ENCODE peak calls at places on chromosomes 12 and 14, in six cellular contexts. One of them, this sample, is unnamed.

GRCh38 chr12:122921917-122922316 is 26.0 kb upstream of the VPS37B start:
- DNase-seq in B cell: no peak
- DNase-seq in cardiac fibroblast: no peak
- DNase-seq in memory B cell: no peak
- DNase-seq in SJCRH30: peak
- DNase-seq in HTR-8/SVneo: no peak
- DNase-seq in this sample: no peak

GRCh38 chr12:57340104-57340503 is 89.1 kb upstream of the STAC3 start:
- DNase-seq in B cell: no peak
- DNase-seq in cardiac fibroblast: peak
- DNase-seq in memory B cell: no peak
- DNase-seq in SJCRH30: no peak
- DNase-seq in HTR-8/SVneo: peak
- DNase-seq in this sample: peak

GRCh38 chr14:59482120-59482434 is 2.1 kb downstream of the L3HYPDH start:
- DNase-seq in B cell: no peak
- DNase-seq in cardiac fibroblast: no peak
- DNase-seq in memory B cell: no peak
- DNase-seq in SJCRH30: no peak
- DNase-seq in HTR-8/SVneo: no peak
- DNase-seq in this sample: peak

GRCh38 chr12:105487961-105488360 is 157.5 kb downstream of the C12orf75 start:
- DNase-seq in B cell: no peak
- DNase-seq in cardiac fibroblast: peak
- DNase-seq in memory B cell: no peak
- DNase-seq in SJCRH30: no peak
- DNase-seq in HTR-8/SVneo: no peak
- DNase-seq in this sample: no peak

GRCh38 chr12:7156259-7157197 is 26.4 kb downstream of the CLSTN3 start:
- DNase-seq in B cell: no peak
- DNase-seq in cardiac fibroblast: no peak
- DNase-seq in memory B cell: no peak
- DNase-seq in SJCRH30: no peak
- DNase-seq in HTR-8/SVneo: no peak
- DNase-seq in this sample: no peak

GRCh38 chr14:88470542-88471440 is 84.0 kb downstream of the PTPN21 start:
- DNase-seq in B cell: no peak
- DNase-seq in cardiac fibroblast: peak
- DNase-seq in memory B cell: no peak
- DNase-seq in SJCRH30: no peak
- DNase-seq in HTR-8/SVneo: no peak
- DNase-seq in this sample: no peak

GRCh38 chr12:22979854-22980253 is 354.9 kb downstream of the ETNK1 start:
- DNase-seq in B cell: no peak
- DNase-seq in cardiac fibroblast: peak
- DNase-seq in memory B cell: no peak
- DNase-seq in SJCRH30: no peak
- DNase-seq in HTR-8/SVneo: no peak
- DNase-seq in this sample: no peak

GRCh38 chr14:34710006-34710405 is 4.4 kb downstream of the CFL2 start:
- DNase-seq in B cell: no peak
- DNase-seq in cardiac fibroblast: no peak
- DNase-seq in memory B cell: no peak
- DNase-seq in SJCRH30: peak
- DNase-seq in HTR-8/SVneo: no peak
- DNase-seq in this sample: no peak

GRCh38 chr12:43151406-43152080 is 400.5 kb downstream of the ADAMTS20 start:
- DNase-seq in B cell: no peak
- DNase-seq in cardiac fibroblast: no peak
- DNase-seq in memory B cell: no peak
- DNase-seq in SJCRH30: no peak
- DNase-seq in HTR-8/SVneo: no peak
- DNase-seq in this sample: no peak

GRCh38 chr12:66314278-66314677 is 12.0 kb downstream of the HELB start:
- DNase-seq in B cell: no peak
- DNase-seq in cardiac fibroblast: no peak
- DNase-seq in memory B cell: no peak
- DNase-seq in SJCRH30: no peak
- DNase-seq in HTR-8/SVneo: no peak
- DNase-seq in this sample: no peak

GRCh38 chr14:95460647-95461478 is 55.6 kb downstream of the SYNE3 start:
- DNase-seq in B cell: no peak
- DNase-seq in cardiac fibroblast: peak
- DNase-seq in memory B cell: no peak
- DNase-seq in SJCRH30: no peak
- DNase-seq in HTR-8/SVneo: peak
- DNase-seq in this sample: peak

GRCh38 chr12:110203546-110203945 is 77.5 kb upstream of the ATP2A2 start:
- DNase-seq in B cell: no peak
- DNase-seq in cardiac fibroblast: no peak
- DNase-seq in memory B cell: no peak
- DNase-seq in SJCRH30: no peak
- DNase-seq in HTR-8/SVneo: no peak
- DNase-seq in this sample: no peak